ENCODE peak calls at places on chromosome 7, in eight cellular contexts. V is testis; K is gastrocnemius medialis; O is fibroblast of lung; U is AG04450; N is heart right ventricle; L is cardiac fibroblast; S is CD8-positive, alpha-beta T cell. F is an unnamed sample.
A peak's percentile ranks its signal among the peaks of the same experiment; 100 is the strongest.

GRCh38 chr7:112566392-112567324 is 85.9 kb downstream of the LSMEM1 start:
- DNase-seq in V (no peak), K (no peak), O (no peak), U (no peak), N (no peak), L (no peak), S (no peak), F (no peak)

GRCh38 chr7:25795824-25796235 is 356.2 kb upstream of the NFE2L3 start:
- DNase-seq in V (no peak), K (peak; percentile 18), O (peak; percentile 83), U (no peak), N (no peak), L (peak; percentile 29), S (no peak), F (no peak)

GRCh38 chr7:19958309-19958896 is 185.0 kb upstream of the TMEM196 start:
- DNase-seq in V (no peak), K (no peak), O (peak; percentile 88), U (no peak), N (no peak), L (peak; percentile 97), S (no peak), F (no peak)

GRCh38 chr7:142498364-142498763 is 240.5 kb upstream of the PRSS58 start:
- DNase-seq in V (no peak), K (no peak), O (peak; percentile 43), U (no peak), N (no peak), L (peak; percentile 32), S (no peak), F (no peak)

GRCh38 chr7:88169717-88170320 is 50.0 kb downstream of the SRI start:
- DNase-seq in V (no peak), K (no peak), O (peak; percentile 24), U (no peak), N (no peak), L (peak; percentile 36), S (no peak), F (peak; percentile 21)

GRCh38 chr7:66173856-66174255 is 31.3 kb upstream of the TPST1 start:
- DNase-seq in V (no peak), K (no peak), O (no peak), U (no peak), N (no peak), L (no peak), S (no peak), F (no peak)

GRCh38 chr7:918441-919113 is 35.9 kb downstream of the ADAP1 start:
- DNase-seq in V (no peak), K (peak; percentile 2), O (no peak), U (no peak), N (no peak), L (no peak), S (no peak), F (no peak)

GRCh38 chr7:116633131-116633988 is 38.6 kb upstream of the MET start:
- DNase-seq in V (peak; percentile 34), K (peak; percentile 76), O (peak; percentile 21), U (no peak), N (no peak), L (peak; percentile 80), S (no peak), F (no peak)

GRCh38 chr7:14446829-14447228 is 455.7 kb downstream of the DGKB start:
- DNase-seq in V (no peak), K (no peak), O (no peak), U (no peak), N (no peak), L (no peak), S (no peak), F (no peak)

GRCh38 chr7:121755286-121755685 is 117.7 kb upstream of the PTPRZ1 start:
- DNase-seq in V (no peak), K (no peak), O (no peak), U (no peak), N (no peak), L (no peak), S (no peak), F (peak; percentile 2)

GRCh38 chr7:69699949-69700715 is 101.9 kb downstream of the AUTS2 start:
- DNase-seq in V (no peak), K (no peak), O (no peak), U (no peak), N (no peak), L (no peak), S (no peak), F (no peak)

GRCh38 chr7:119982884-119983283 is 290.1 kb upstream of the KCND2 start:
- DNase-seq in V (no peak), K (no peak), O (no peak), U (no peak), N (no peak), L (no peak), S (no peak), F (no peak)

GRCh38 chr7:46059308-46060020 is 138.4 kb upstream of the IGFBP3 start:
- DNase-seq in V (peak; percentile 57), K (peak; percentile 28), O (no peak), U (no peak), N (peak; percentile 31), L (no peak), S (no peak), F (no peak)

GRCh38 chr7:159211540-159212182 is 67.0 kb upstream of the VIPR2 start:
- DNase-seq in V (no peak), K (no peak), O (no peak), U (no peak), N (no peak), L (no peak), S (no peak), F (no peak)
- H3K4me3 ChIP-seq in V (no peak overlapping the region), K (no peak overlapping the region), O (no peak overlapping the region), U (no peak overlapping the region), N (no peak overlapping the region), L (no peak overlapping the region), S (no peak overlapping the region), F (no peak overlapping the region)

GRCh38 chr7:29343379-29343778 is 148.8 kb downstream of the CHN2 start:
- DNase-seq in V (no peak), K (no peak), O (no peak), U (no peak), N (no peak), L (no peak), S (no peak), F (no peak)
- TF ChIP-seq CTCF in V (no peak), K (no peak), O (no peak), U (no peak), N (no peak), L (no peak), S (no peak), F (no peak)

GRCh38 chr7:99381664-99382075 is 7.1 kb downstream of the ARPC1B start:
- DNase-seq in V (no peak), K (no peak), O (no peak), U (no peak), N (peak; percentile 25), L (no peak), S (no peak), F (no peak)

GRCh38 chr7:99380032-99380822 is 5.7 kb downstream of the ARPC1B start:
- DNase-seq in V (peak; percentile 48), K (peak; percentile 40), O (peak; percentile 25), U (no peak), N (no peak), L (peak; percentile 72), S (no peak), F (no peak)

GRCh38 chr7:99379043-99379577 is 4.6 kb downstream of the ARPC1B start:
- DNase-seq in V (peak; percentile 75), K (peak; percentile 67), O (peak; percentile 87), U (peak; percentile 54), N (peak; percentile 47), L (peak; percentile 97), S (no peak), F (peak; percentile 94)

GRCh38 chr7:99383203-99383602 is 8.7 kb downstream of the ARPC1B start:
- DNase-seq in V (no peak), K (no peak), O (no peak), U (no peak), N (no peak), L (no peak), S (no peak), F (no peak)

DNA sequence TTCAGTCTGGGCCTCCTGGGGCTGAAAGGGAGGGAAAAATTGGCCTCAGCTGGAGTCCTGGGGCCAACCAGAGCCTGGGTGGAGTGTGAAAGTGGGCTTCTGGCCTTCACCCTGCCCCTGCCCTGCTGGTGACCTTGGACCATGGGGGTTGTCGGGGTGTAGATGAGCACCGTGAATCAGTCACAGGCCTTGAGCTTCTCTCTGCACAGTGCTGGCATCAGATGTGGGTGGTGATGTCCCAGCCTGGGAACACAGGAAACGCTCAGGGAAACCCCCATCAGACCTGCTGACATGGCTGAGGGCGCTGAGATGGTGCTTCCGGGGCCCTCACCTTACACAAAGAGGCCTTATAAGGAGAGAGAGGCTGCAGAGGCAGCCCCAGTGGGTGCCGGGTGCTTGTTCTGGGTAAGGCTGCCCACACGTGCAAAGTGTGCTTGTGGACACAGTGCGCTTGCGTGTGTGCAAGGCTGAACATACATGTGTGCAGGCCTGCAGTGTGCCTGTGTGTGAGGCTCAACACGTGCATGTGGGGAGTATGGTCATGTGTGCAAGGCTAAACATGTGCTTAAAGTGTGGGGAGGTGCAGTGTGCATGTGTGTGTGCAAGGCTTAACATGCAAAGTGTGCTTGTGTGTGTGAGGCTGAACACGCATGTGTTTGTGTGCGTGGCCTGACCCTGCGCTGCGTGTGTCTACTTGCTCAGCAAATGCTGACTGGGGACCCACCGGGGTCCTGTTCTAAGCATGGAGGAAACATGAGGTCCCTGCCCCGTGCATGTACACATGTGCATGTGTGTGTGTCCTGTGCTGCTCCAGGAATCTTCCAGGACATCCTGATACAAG is 6.5 kb downstream of the ARPC1B start:
- DNase-seq in V (peak; percentile 38), K (no peak), O (no peak), U (no peak), N (no peak), L (peak; percentile 80), S (peak; percentile 90), F (peak; percentile 25)
- H3K4me3 ChIP-seq in V (no peak overlapping the region), K (no peak overlapping the region), O (no peak overlapping the region), U (no peak overlapping the region), N (peak overlapping the region; percentile 41), L (no peak overlapping the region), S (peak overlapping the region; percentile 57), F (no peak overlapping the region)

GRCh38 chr7:151738925-151739324 is 138.0 kb downstream of the PRKAG2 start:
- DNase-seq in V (no peak), K (no peak), O (no peak), U (no peak), N (no peak), L (no peak), S (no peak), F (no peak)

GRCh38 chr7:151735186-151735853 is 141.6 kb downstream of the PRKAG2 start:
- DNase-seq in V (no peak), K (no peak), O (no peak), U (no peak), N (no peak), L (no peak), S (no peak), F (no peak)

GRCh38 chr7:151735854-151736402 is 141.0 kb downstream of the PRKAG2 start:
- DNase-seq in V (no peak), K (peak; percentile 58), O (no peak), U (no peak), N (no peak), L (no peak), S (no peak), F (no peak)

GRCh38 chr7:151732834-151733585 is 143.9 kb downstream of the PRKAG2 start:
- DNase-seq in V (no peak), K (no peak), O (peak; percentile 76), U (no peak), N (no peak), L (no peak), S (no peak), F (no peak)

GRCh38 chr7:151736403-151736909 is 140.5 kb downstream of the PRKAG2 start:
- DNase-seq in V (peak; percentile 45), K (peak; percentile 95), O (peak; percentile 99), U (peak; percentile 92), N (peak; percentile 58), L (peak; percentile 95), S (no peak), F (peak; percentile 88)
- TF ChIP-seq CTCF in V (no peak), K (peak; percentile 25), O (peak; percentile 62), U (peak; percentile 56), N (peak; percentile 34), L (peak; percentile 19), S (no peak), F (no peak)

F was measured in cardiac muscle cell.